ENCODE peak calls at places on chromosomes 5 and 9, in six cellular contexts. One of them, this sample, is unnamed.

GRCh38 chr5:111668713-111669112 is 88.3 kb downstream of the NREP start:
- DNase-seq in cardiac muscle cell: no peak
- DNase-seq in A673: no peak
- DNase-seq in left lung: no peak
- DNase-seq in pancreas: no peak
- DNase-seq in ovary: no peak
- DNase-seq in this sample: no peak

GRCh38 chr9:123263227-123263626 is 5.2 kb downstream of the STRBP start:
- DNase-seq in A673: no peak
- DNase-seq in cardiac muscle cell: no peak
- DNase-seq in ovary: no peak
- DNase-seq in pancreas: no peak
- DNase-seq in left lung: no peak
- DNase-seq in this sample: no peak

GRCh38 chr9:131418143-131419028 is 24.5 kb downstream of the PRRC2B start:
- DNase-seq in pancreas: peak
- DNase-seq in A673: peak
- DNase-seq in ovary: peak
- DNase-seq in left lung: no peak
- DNase-seq in cardiac muscle cell: no peak
- DNase-seq in this sample: no peak

GRCh38 chr5:3265936-3266335 is 329.7 kb upstream of the IRX1 start:
- DNase-seq in ovary: no peak
- DNase-seq in A673: no peak
- DNase-seq in cardiac muscle cell: no peak
- DNase-seq in pancreas: no peak
- DNase-seq in left lung: no peak
- DNase-seq in this sample: no peak

GRCh38 chr5:121688126-121688525 is 163.6 kb upstream of the FTMT start:
- DNase-seq in cardiac muscle cell: no peak
- DNase-seq in A673: no peak
- DNase-seq in ovary: no peak
- DNase-seq in pancreas: no peak
- DNase-seq in left lung: no peak
- DNase-seq in this sample: no peak

GRCh38 chr9:114008667-114009410 is 69.3 kb downstream of the AMBP start:
- DNase-seq in A673: no peak
- DNase-seq in cardiac muscle cell: no peak
- DNase-seq in pancreas: peak
- DNase-seq in ovary: peak
- DNase-seq in left lung: no peak
- DNase-seq in this sample: no peak

GRCh38 chr9:112548836-112549235 is 62.2 kb downstream of the KIAA1958 start:
- DNase-seq in cardiac muscle cell: no peak
- DNase-seq in A673: no peak
- DNase-seq in pancreas: no peak
- DNase-seq in ovary: no peak
- DNase-seq in left lung: no peak
- DNase-seq in this sample: no peak

GRCh38 chr5:107640568-107640967 is 30.2 kb downstream of the EFNA5 start:
- DNase-seq in pancreas: no peak
- DNase-seq in A673: no peak
- DNase-seq in cardiac muscle cell: no peak
- DNase-seq in ovary: no peak
- DNase-seq in left lung: no peak
- DNase-seq in this sample: no peak

GRCh38 chr9:99101271-99101670 is 3.6 kb upstream of the TGFBR1 start:
- DNase-seq in ovary: no peak
- DNase-seq in pancreas: no peak
- DNase-seq in left lung: no peak
- DNase-seq in A673: no peak
- DNase-seq in cardiac muscle cell: no peak
- DNase-seq in this sample: no peak

GRCh38 chr5:34717426-34718327 is 61.5 kb downstream of the RAI14 start:
- DNase-seq in cardiac muscle cell: peak
- DNase-seq in A673: peak
- DNase-seq in pancreas: no peak
- DNase-seq in ovary: no peak
- DNase-seq in left lung: no peak
- DNase-seq in this sample: peak

GRCh38 chr5:140038373-140038957 is 4.6 kb downstream of the NRG2 start:
- DNase-seq in left lung: no peak
- DNase-seq in pancreas: no peak
- DNase-seq in A673: no peak
- DNase-seq in ovary: no peak
- DNase-seq in cardiac muscle cell: peak
- DNase-seq in this sample: no peak

GRCh38 chr5:134174841-134175839 is 1.6 kb downstream of the SKP1 start:
- DNase-seq in ovary: no peak
- DNase-seq in A673: peak
- DNase-seq in cardiac muscle cell: peak
- DNase-seq in pancreas: no peak
- DNase-seq in left lung: no peak
- DNase-seq in this sample: no peak

GRCh38 chr9:118640836-118641557 is 728.2 kb downstream of the BRINP1 start:
- DNase-seq in left lung: no peak
- DNase-seq in ovary: no peak
- DNase-seq in pancreas: no peak
- DNase-seq in A673: no peak
- DNase-seq in cardiac muscle cell: no peak
- DNase-seq in this sample: no peak

GRCh38 chr5:172659909-172660628 is 19.0 kb downstream of the NEURL1B start:
- DNase-seq in ovary: peak
- DNase-seq in A673: no peak
- DNase-seq in left lung: no peak
- DNase-seq in cardiac muscle cell: peak
- DNase-seq in pancreas: peak
- DNase-seq in this sample: no peak

GRCh38 chr9:108168451-108168850 is 678.9 kb upstream of the KLF4 start:
- DNase-seq in A673: no peak
- DNase-seq in ovary: no peak
- DNase-seq in pancreas: no peak
- DNase-seq in cardiac muscle cell: no peak
- DNase-seq in left lung: no peak
- DNase-seq in this sample: peak

GRCh38 chr5:43301653-43302091 is 11.5 kb downstream of the HMGCS1 start:
- DNase-seq in cardiac muscle cell: peak
- DNase-seq in ovary: no peak
- DNase-seq in left lung: no peak
- DNase-seq in A673: no peak
- DNase-seq in pancreas: no peak
- DNase-seq in this sample: no peak

GRCh38 chr5:446864-447263 is 3.9 kb downstream of the EXOC3 start:
- DNase-seq in ovary: no peak
- DNase-seq in left lung: no peak
- DNase-seq in A673: peak
- DNase-seq in pancreas: no peak
- DNase-seq in cardiac muscle cell: peak
- DNase-seq in this sample: peak

GRCh38 chr5:119897537-119898370 is 268.4 kb downstream of the FAM170A start:
- DNase-seq in ovary: no peak
- DNase-seq in cardiac muscle cell: no peak
- DNase-seq in pancreas: no peak
- DNase-seq in A673: no peak
- DNase-seq in left lung: no peak
- DNase-seq in this sample: no peak

GRCh38 chr5:73596705-73597328 is 29.2 kb upstream of the ARHGEF28 start:
- DNase-seq in cardiac muscle cell: peak
- DNase-seq in pancreas: peak
- DNase-seq in ovary: no peak
- DNase-seq in A673: peak
- DNase-seq in left lung: no peak
- DNase-seq in this sample: no peak

GRCh38 chr9:114719290-114719689 is 37.3 kb upstream of the TEX48 start:
- DNase-seq in left lung: no peak
- DNase-seq in A673: no peak
- DNase-seq in cardiac muscle cell: no peak
- DNase-seq in ovary: no peak
- DNase-seq in pancreas: no peak
- DNase-seq in this sample: no peak

GRCh38 chr9:117595650-117596049 is 108.6 kb upstream of the TLR4 start:
- DNase-seq in A673: no peak
- DNase-seq in pancreas: no peak
- DNase-seq in cardiac muscle cell: no peak
- DNase-seq in ovary: no peak
- DNase-seq in left lung: no peak
- DNase-seq in this sample: no peak

GRCh38 chr9:121454972-121455371 is 44.7 kb downstream of the GGTA1 start:
- DNase-seq in pancreas: no peak
- DNase-seq in left lung: no peak
- DNase-seq in cardiac muscle cell: no peak
- DNase-seq in A673: no peak
- DNase-seq in ovary: no peak
- DNase-seq in this sample: no peak
- TF ChIP-seq CTCF in pancreas: no peak
- TF ChIP-seq CTCF in left lung: no peak
- TF ChIP-seq CTCF in cardiac muscle cell: no peak
- TF ChIP-seq CTCF in A673: no peak
- TF ChIP-seq CTCF in ovary: no peak
- TF ChIP-seq CTCF in this sample: no peak

GRCh38 chr9:92455217-92455616 is 27.1 kb downstream of the ASPN start:
- DNase-seq in A673: peak
- DNase-seq in cardiac muscle cell: no peak
- DNase-seq in pancreas: no peak
- DNase-seq in left lung: no peak
- DNase-seq in ovary: no peak
- DNase-seq in this sample: no peak
- H3K4me3 ChIP-seq in A673: no peak
- H3K4me3 ChIP-seq in cardiac muscle cell: no peak
- H3K4me3 ChIP-seq in pancreas: no peak
- H3K4me3 ChIP-seq in left lung: no peak
- H3K4me3 ChIP-seq in ovary: no peak
- H3K4me3 ChIP-seq in this sample: no peak

GRCh38 chr5:142922223-142922952 is 152.2 kb downstream of the ARHGAP26 start:
- DNase-seq in left lung: no peak
- DNase-seq in A673: peak
- DNase-seq in pancreas: no peak
- DNase-seq in ovary: no peak
- DNase-seq in cardiac muscle cell: peak
- DNase-seq in this sample: no peak
- TF ChIP-seq CTCF in left lung: peak
- TF ChIP-seq CTCF in A673: peak
- TF ChIP-seq CTCF in pancreas: no peak
- TF ChIP-seq CTCF in ovary: peak
- TF ChIP-seq CTCF in cardiac muscle cell: peak
- TF ChIP-seq CTCF in this sample: peak

DNA sequence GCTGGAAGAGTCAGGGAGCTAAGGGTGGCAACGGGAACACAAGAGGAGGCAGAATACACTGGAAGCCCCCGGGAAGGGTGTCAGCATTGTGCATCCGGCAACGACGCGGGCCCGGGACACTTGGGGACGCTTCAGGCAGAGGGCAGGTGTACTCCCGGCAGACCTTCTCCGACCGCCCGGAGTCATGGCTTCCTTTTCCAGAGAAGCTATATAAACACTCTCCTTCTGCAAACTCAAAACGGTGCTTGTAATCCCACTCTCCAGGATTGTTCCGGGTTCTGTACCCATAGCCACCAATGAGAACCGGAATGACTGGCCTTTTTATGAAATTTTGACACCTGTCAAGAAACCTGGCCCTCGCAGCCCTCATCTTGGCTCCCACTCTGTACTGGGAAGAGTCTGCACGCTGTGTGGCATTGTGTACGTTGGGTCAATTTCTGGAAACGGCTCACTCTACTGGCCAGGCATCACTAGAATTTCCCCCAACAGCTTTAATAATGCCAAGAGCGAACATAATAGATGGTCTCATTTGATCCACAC is 462 bp upstream of the MCC start:
- DNase-seq in cardiac muscle cell: no peak
- DNase-seq in left lung: no peak
- DNase-seq in A673: no peak
- DNase-seq in pancreas: no peak
- DNase-seq in ovary: no peak
- DNase-seq in this sample: no peak
- H3K4me3 ChIP-seq in cardiac muscle cell: peak
- H3K4me3 ChIP-seq in left lung: peak
- H3K4me3 ChIP-seq in A673: peak
- H3K4me3 ChIP-seq in pancreas: peak
- H3K4me3 ChIP-seq in ovary: peak
- H3K4me3 ChIP-seq in this sample: peak

DNA sequence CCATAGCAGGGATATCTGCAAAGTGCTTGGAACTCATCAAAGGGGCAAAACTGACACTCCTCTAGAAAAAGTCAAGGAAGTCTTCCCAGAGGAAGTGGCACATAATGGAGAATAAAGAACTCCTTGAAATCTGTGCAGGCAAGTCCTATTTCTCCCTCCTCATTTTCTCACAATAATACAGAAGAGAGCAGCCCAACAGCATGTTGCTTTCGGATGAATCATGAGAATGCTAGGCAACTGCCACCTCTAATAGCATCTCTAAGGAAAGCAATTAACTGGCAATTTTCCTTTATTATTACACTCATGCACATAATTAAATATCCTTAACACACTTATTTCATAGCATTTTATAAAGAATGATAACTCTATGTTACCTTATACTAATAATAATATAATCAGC is 122.2 kb upstream of the PTGER4 start:
- DNase-seq in ovary: no peak
- DNase-seq in left lung: no peak
- DNase-seq in pancreas: no peak
- DNase-seq in cardiac muscle cell: no peak
- DNase-seq in A673: no peak
- DNase-seq in this sample: no peak
- TF ChIP-seq CTCF in ovary: no peak
- TF ChIP-seq CTCF in left lung: no peak
- TF ChIP-seq CTCF in pancreas: no peak
- TF ChIP-seq CTCF in cardiac muscle cell: no peak
- TF ChIP-seq CTCF in A673: no peak
- TF ChIP-seq CTCF in this sample: no peak

GRCh38 chr9:134813841-134814240 is 66.8 kb upstream of the FCN2 start:
- DNase-seq in pancreas: no peak
- DNase-seq in cardiac muscle cell: no peak
- DNase-seq in ovary: no peak
- DNase-seq in left lung: no peak
- DNase-seq in A673: no peak
- DNase-seq in this sample: no peak
- H3K4me3 ChIP-seq in pancreas: no peak
- H3K4me3 ChIP-seq in cardiac muscle cell: no peak
- H3K4me3 ChIP-seq in ovary: no peak
- H3K4me3 ChIP-seq in left lung: no peak
- H3K4me3 ChIP-seq in A673: no peak
- H3K4me3 ChIP-seq in this sample: no peak

DNA sequence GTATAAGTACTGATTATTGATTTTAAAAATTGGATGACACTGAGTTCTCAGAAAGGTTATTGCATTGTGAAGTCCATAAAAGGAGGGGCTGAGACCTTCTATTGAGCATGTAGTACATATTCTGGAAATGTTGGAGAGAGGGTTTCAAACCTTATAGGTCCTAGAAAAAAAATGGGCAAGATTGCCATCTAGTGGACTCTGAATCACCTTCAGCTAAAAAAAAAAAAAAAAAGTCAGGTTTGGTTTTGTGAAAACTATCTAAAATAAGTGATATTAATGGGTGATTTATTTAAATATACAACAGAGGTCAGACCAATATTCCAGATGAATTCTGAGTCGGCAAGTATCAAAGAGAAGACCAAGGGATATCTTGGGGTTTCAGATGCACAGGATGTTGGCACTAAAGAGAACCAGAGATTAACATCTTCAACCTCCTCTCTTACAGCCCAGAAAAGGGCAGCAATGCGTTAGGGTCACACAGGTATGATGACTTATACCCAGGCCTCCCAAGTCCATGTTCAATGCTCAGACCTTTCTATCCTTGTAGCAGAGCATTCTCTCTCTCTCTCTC is 109.8 kb upstream of the NMUR2 start:
- DNase-seq in left lung: no peak
- DNase-seq in cardiac muscle cell: peak
- DNase-seq in pancreas: no peak
- DNase-seq in ovary: no peak
- DNase-seq in A673: peak
- DNase-seq in this sample: peak
- TF ChIP-seq CTCF in left lung: no peak
- TF ChIP-seq CTCF in cardiac muscle cell: peak
- TF ChIP-seq CTCF in pancreas: no peak
- TF ChIP-seq CTCF in ovary: no peak
- TF ChIP-seq CTCF in A673: peak
- TF ChIP-seq CTCF in this sample: peak